ENCODE peak calls at places on chromosomes 6 and 20, in eight cellular contexts. J is mesendoderm; B is psoas muscle; D is CD8-positive, alpha-beta T cell; T is coronary artery; M is lung; V is neural progenitor cell; F is aorta. P is an unnamed sample.

GRCh38 chr20:48849779-48850178 is 22.0 kb upstream of the PREX1 start:
- DNase-seq in M (no peak), V (no peak), D (no peak), F (no peak), J (no peak), B (no peak), T (no peak), P (no peak)

GRCh38 chr6:1678201-1678600 is 68.5 kb downstream of the FOXC1 start:
- DNase-seq in V (no peak), M (no peak), T (no peak), D (no peak), B (no peak), J (peak), F (no peak), P (no peak)

GRCh38 chr20:38321959-38322598 is 18.1 kb downstream of the BPI start:
- DNase-seq in B (no peak), M (no peak), T (no peak), V (peak), D (no peak), F (no peak), J (peak), P (peak)

GRCh38 chr20:47502271-47502730 is 614 bp downstream of the NCOA3 start:
- DNase-seq in F (no peak), T (no peak), V (peak), J (peak), M (no peak), D (peak), B (no peak), P (no peak)

GRCh38 chr20:61737346-61737745 is 328.3 kb downstream of the TAF4 start:
- DNase-seq in D (no peak), V (no peak), J (no peak), M (no peak), F (peak), B (peak), T (no peak), P (no peak)

GRCh38 chr20:62768815-62769287 is 27.4 kb upstream of the MRGBP start:
- DNase-seq in J (no peak), B (no peak), V (no peak), F (peak), M (no peak), T (no peak), D (no peak), P (no peak)

GRCh38 chr6:4587171-4587570 is 189.0 kb upstream of the CDYL start:
- DNase-seq in M (no peak), T (no peak), J (no peak), D (no peak), F (no peak), B (no peak), V (no peak), P (no peak)

GRCh38 chr6:113632220-113632864 is 224.8 kb upstream of the MARCKS start:
- DNase-seq in D (no peak), F (no peak), B (peak), T (no peak), V (no peak), M (peak), J (peak), P (peak)

GRCh38 chr6:139640453-139640852 is 266.0 kb upstream of the CITED2 start:
- DNase-seq in F (no peak), M (no peak), V (no peak), T (no peak), D (no peak), J (no peak), B (no peak), P (no peak)

GRCh38 chr6:127515794-127516675 is 3.1 kb downstream of the MTCL3 start:
- DNase-seq in M (peak), J (peak), B (peak), D (peak), T (no peak), V (peak), F (peak), P (peak)

GRCh38 chr6:149990672-149991402 is 27.1 kb downstream of the ULBP1 start:
- DNase-seq in V (peak), M (no peak), D (no peak), T (no peak), F (no peak), J (peak), B (no peak), P (no peak)

GRCh38 chr6:137571854-137572253 is 77.7 kb upstream of the OLIG3 start:
- DNase-seq in B (no peak), D (peak), V (peak), T (no peak), J (peak), M (peak), F (no peak), P (no peak)

GRCh38 chr6:125170376-125170775 is 16.8 kb downstream of the TPD52L1 start:
- DNase-seq in T (no peak), D (no peak), M (no peak), J (no peak), B (no peak), F (no peak), V (no peak), P (no peak)

GRCh38 chr20:5696011-5696559 is 54.1 kb upstream of the SHLD1 start:
- DNase-seq in B (peak), T (no peak), J (no peak), F (no peak), V (no peak), M (no peak), D (no peak), P (no peak)

GRCh38 chr6:147372806-147373205 is 135.7 kb upstream of the SAMD5 start:
- DNase-seq in D (no peak), M (no peak), V (no peak), J (no peak), B (no peak), T (no peak), F (no peak), P (no peak)

GRCh38 chr20:21102252-21102609 is 3.9 kb downstream of the LINC00237 start:
- DNase-seq in J (peak), M (no peak), B (no peak), F (no peak), T (no peak), V (peak), D (no peak), P (no peak)
- H3K4me3 ChIP-seq in J (peak), M (no peak), B (peak), F (no peak), T (peak), V (peak), D (peak), P (no peak)

GRCh38 chr6:44974511-44974910 is 353.6 kb upstream of the RUNX2 start:
- DNase-seq in D (no peak), B (no peak), F (no peak), V (no peak), M (no peak), T (no peak), J (no peak), P (no peak)

GRCh38 chr6:44972710-44973109 is 355.4 kb upstream of the RUNX2 start:
- DNase-seq in J (peak), D (no peak), F (no peak), V (no peak), T (no peak), B (no peak), M (no peak), P (no peak)

GRCh38 chr6:44976677-44977405 is 351.3 kb upstream of the RUNX2 start:
- DNase-seq in T (no peak), J (no peak), M (no peak), F (no peak), D (no peak), B (no peak), V (no peak), P (no peak)

GRCh38 chr6:44980841-44981240 is 347.3 kb upstream of the RUNX2 start:
- DNase-seq in B (no peak), F (no peak), J (no peak), D (no peak), M (no peak), T (no peak), V (no peak), P (no peak)

GRCh38 chr6:44977406-44977740 is 350.8 kb upstream of the RUNX2 start:
- DNase-seq in J (no peak), V (no peak), T (no peak), D (no peak), M (no peak), B (no peak), F (no peak), P (no peak)
- H3K27ac ChIP-seq in J (no peak), V (no peak), T (no peak), D (no peak), M (no peak), B (no peak), F (no peak), P (no peak)

GRCh38 chr6:167452338-167453081 is 127.6 kb downstream of the TTLL2 start:
- DNase-seq in J (no peak), M (no peak), T (no peak), D (no peak), B (no peak), V (no peak), F (no peak), P (peak)

GRCh38 chr6:167453082-167453446 is 128.2 kb downstream of the TTLL2 start:
- DNase-seq in M (no peak), V (no peak), J (no peak), T (no peak), D (no peak), B (no peak), F (no peak), P (no peak)

GRCh38 chr6:167455371-167455770 is 130.5 kb downstream of the TTLL2 start:
- DNase-seq in T (no peak), F (no peak), D (no peak), V (no peak), M (no peak), B (no peak), J (no peak), P (no peak)

GRCh38 chr6:167450631-167451030 is 125.7 kb downstream of the TTLL2 start:
- DNase-seq in T (no peak), F (no peak), B (no peak), M (no peak), J (no peak), D (no peak), V (no peak), P (peak)

GRCh38 chr6:167454003-167454402 is 129.1 kb downstream of the TTLL2 start:
- DNase-seq in D (no peak), T (no peak), J (no peak), V (no peak), B (no peak), F (no peak), M (no peak), P (no peak)
- H3K4me3 ChIP-seq in D (no peak), T (no peak), J (no peak), V (no peak), B (no peak), F (no peak), M (no peak), P (no peak)

DNA sequence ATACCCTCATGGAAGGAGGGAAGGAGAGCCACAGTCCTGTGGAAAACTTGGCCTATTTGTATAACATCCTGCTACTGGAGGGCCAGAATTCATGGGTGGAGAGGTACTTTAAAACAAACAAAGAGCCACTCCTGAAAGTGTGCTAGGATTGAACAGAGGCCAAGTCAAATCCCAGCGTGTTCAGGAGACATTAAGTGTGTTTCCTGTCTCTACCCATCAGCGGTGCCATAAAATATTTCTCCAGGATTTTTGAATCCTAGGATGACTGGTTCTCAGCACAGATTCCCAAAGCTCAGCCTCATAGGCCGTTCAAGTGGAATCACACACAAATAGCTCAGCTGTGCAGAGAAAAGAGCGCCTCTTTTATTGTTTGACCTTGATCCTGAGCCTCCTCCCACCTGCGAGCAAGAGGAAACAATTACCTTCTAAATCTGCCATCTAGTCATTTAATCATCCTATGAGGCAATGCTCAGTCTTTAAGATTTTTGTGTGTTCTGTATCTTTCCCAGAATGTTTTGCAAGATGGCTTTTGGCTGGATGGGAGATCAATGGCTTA is 31.8 kb upstream of the RALGAPA2 start:
- DNase-seq in F (no peak), T (no peak), V (no peak), D (no peak), J (no peak), M (no peak), B (no peak), P (peak)
- H3K27ac ChIP-seq in F (peak), T (peak), V (peak), D (no peak), J (peak), M (peak), B (peak), P (no peak)

DNA sequence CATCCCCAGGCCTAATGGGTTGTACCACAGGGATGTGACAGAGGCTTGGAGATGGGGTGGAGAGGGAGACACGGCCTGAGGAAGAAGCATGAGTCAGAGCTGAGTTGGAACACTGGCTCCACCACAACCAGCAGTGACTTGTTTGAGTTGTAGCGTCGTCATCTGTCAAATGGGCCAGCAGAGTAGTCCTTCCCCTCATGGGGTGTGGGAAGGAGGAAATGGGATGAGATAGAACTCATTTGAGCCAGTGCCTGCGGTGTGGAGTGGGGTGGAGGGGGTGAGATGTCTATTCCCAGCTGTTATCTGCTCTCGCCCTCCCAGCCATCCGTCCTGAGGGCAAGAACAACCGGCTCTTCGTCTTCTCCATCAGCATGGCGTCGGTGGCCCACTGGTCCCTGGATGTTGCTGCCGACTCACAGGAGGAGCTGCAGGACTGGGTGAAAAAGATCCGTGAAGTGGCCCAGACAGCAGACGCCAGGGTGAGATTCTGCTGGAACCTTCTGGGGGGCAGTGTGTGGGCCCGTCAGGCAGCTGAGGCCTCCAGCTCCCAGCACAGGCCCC is 32.5 kb downstream of the PLCG1 start:
- DNase-seq in J (no peak), T (peak), V (no peak), B (peak), M (no peak), F (peak), D (no peak), P (no peak)
- H3K4me3 ChIP-seq in J (no peak), T (no peak), V (no peak), B (no peak), M (no peak), F (no peak), D (no peak), P (no peak)

GRCh38 chr20:57397004-57397692 is 6.0 kb downstream of the RBM38 start:
- DNase-seq in M (no peak), T (no peak), V (no peak), B (peak), J (no peak), D (peak), F (peak), P (no peak)
- H3K27ac ChIP-seq in M (peak), T (no peak), V (peak), B (peak), J (no peak), D (peak), F (no peak), P (no peak)

DNA sequence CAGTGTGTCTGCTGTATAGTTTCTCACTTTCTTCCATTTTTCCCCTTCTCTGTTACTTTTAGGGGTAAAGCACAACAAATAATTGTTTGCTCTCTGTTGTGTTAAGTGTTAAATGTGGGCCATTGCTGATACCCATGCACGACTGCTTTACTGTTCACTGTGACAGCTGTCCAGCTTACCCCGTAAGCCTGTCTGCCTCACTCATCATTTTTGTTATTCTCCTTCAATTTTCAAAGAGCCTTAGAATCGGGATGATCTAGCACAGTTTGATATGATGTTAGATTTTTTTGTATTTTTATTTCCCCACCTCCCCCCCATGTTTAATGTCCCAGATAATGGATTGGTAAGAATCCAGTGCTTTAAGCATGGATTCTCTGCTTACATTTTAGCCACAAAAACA is 41.2 kb upstream of the MLIP start:
- DNase-seq in M (no peak), D (no peak), J (no peak), F (no peak), T (no peak), V (no peak), B (no peak), P (no peak)
- H3K4me3 ChIP-seq in M (no peak), D (no peak), J (no peak), F (peak), T (peak), V (no peak), B (peak), P (no peak)

GRCh38 chr6:2842139-2842552 is 483 bp upstream of the SERPINB1 start:
- DNase-seq in V (no peak), D (no peak), J (no peak), M (no peak), T (no peak), B (no peak), F (no peak), P (no peak)

GRCh38 chr6:2841264-2842138 is at the start of gene SERPINB1:
- DNase-seq in F (peak), D (peak), T (peak), B (peak), J (peak), V (peak), M (peak), P (peak)

GRCh38 chr6:2839195-2839981 is 2.3 kb downstream of the SERPINB1 start:
- DNase-seq in T (no peak), D (no peak), M (no peak), V (no peak), J (no peak), F (no peak), B (no peak), P (no peak)

GRCh38 chr6:2839982-2840793 is 1.5 kb downstream of the SERPINB1 start:
- DNase-seq in V (no peak), B (no peak), D (no peak), F (no peak), M (no peak), T (no peak), J (no peak), P (no peak)

GRCh38 chr6:2840794-2841061 is 935 bp downstream of the SERPINB1 start:
- DNase-seq in J (no peak), V (no peak), M (no peak), B (no peak), D (no peak), T (no peak), F (no peak), P (no peak)
- H3K27ac ChIP-seq in J (no peak), V (peak), M (peak), B (peak), D (no peak), T (peak), F (peak), P (peak)

P was measured in SJSA1.